ENCODE peak calls at places on chromosome 3, in five cellular contexts. One of them, this sample, is unnamed.

GRCh38 chr3:115659861-115660260 is 36.6 kb downstream of the GAP43 start:
- DNase-seq in upper lobe of right lung: no peak
- DNase-seq in AG10803: no peak
- DNase-seq in amygdala: no peak
- DNase-seq in endothelial cell: no peak
- DNase-seq in this sample: no peak

GRCh38 chr3:5026046-5026362 is 46.8 kb downstream of the BHLHE40 start:
- DNase-seq in upper lobe of right lung: no peak
- DNase-seq in AG10803: no peak
- DNase-seq in amygdala: no peak
- DNase-seq in endothelial cell: no peak
- DNase-seq in this sample: no peak

GRCh38 chr3:186108106-186108940 is 566 bp downstream of the ETV5 start:
- DNase-seq in upper lobe of right lung: peak
- DNase-seq in AG10803: peak
- DNase-seq in amygdala: peak
- DNase-seq in endothelial cell: peak
- DNase-seq in this sample: peak

GRCh38 chr3:190182418-190183043 is 61.8 kb upstream of the P3H2 start:
- DNase-seq in upper lobe of right lung: no peak
- DNase-seq in AG10803: no peak
- DNase-seq in amygdala: no peak
- DNase-seq in endothelial cell: no peak
- DNase-seq in this sample: no peak

GRCh38 chr3:100525753-100526612 is 33.6 kb downstream of the TMEM45A start:
- DNase-seq in upper lobe of right lung: no peak
- DNase-seq in AG10803: peak
- DNase-seq in amygdala: no peak
- DNase-seq in endothelial cell: no peak
- DNase-seq in this sample: no peak

GRCh38 chr3:185823280-185824044 is 1.4 kb downstream of the IGF2BP2 start:
- DNase-seq in upper lobe of right lung: peak
- DNase-seq in AG10803: peak
- DNase-seq in amygdala: no peak
- DNase-seq in endothelial cell: peak
- DNase-seq in this sample: peak

GRCh38 chr3:33637482-33637881 is 80.6 kb downstream of the CLASP2 start:
- DNase-seq in upper lobe of right lung: no peak
- DNase-seq in AG10803: no peak
- DNase-seq in amygdala: no peak
- DNase-seq in endothelial cell: no peak
- DNase-seq in this sample: no peak

GRCh38 chr3:197430961-197431910 is 124.5 kb downstream of the BDH1 start:
- DNase-seq in upper lobe of right lung: peak
- DNase-seq in AG10803: peak
- DNase-seq in amygdala: no peak
- DNase-seq in endothelial cell: no peak
- DNase-seq in this sample: no peak

GRCh38 chr3:184409331-184409926 is 29.6 kb downstream of the CHRD start:
- DNase-seq in upper lobe of right lung: peak
- DNase-seq in AG10803: no peak
- DNase-seq in amygdala: no peak
- DNase-seq in endothelial cell: no peak
- DNase-seq in this sample: no peak

GRCh38 chr3:175200391-175200790 is 341.3 kb downstream of the NAALADL2 start:
- DNase-seq in upper lobe of right lung: no peak
- DNase-seq in AG10803: no peak
- DNase-seq in amygdala: no peak
- DNase-seq in endothelial cell: no peak
- DNase-seq in this sample: no peak

GRCh38 chr3:6743067-6743720 is 117.7 kb upstream of the GRM7 start:
- DNase-seq in upper lobe of right lung: no peak
- DNase-seq in AG10803: no peak
- DNase-seq in amygdala: no peak
- DNase-seq in endothelial cell: no peak
- DNase-seq in this sample: no peak

GRCh38 chr3:42572278-42572677 is 9.5 kb downstream of the SEC22C start:
- DNase-seq in upper lobe of right lung: no peak
- DNase-seq in AG10803: peak
- DNase-seq in amygdala: no peak
- DNase-seq in endothelial cell: peak
- DNase-seq in this sample: peak

GRCh38 chr3:152061296-152061695 is 187.9 kb downstream of the SUCNR1 start:
- DNase-seq in upper lobe of right lung: no peak
- DNase-seq in AG10803: no peak
- DNase-seq in amygdala: no peak
- DNase-seq in endothelial cell: no peak
- DNase-seq in this sample: no peak

GRCh38 chr3:5891721-5892120 is 704.2 kb downstream of the EDEM1 start:
- DNase-seq in upper lobe of right lung: no peak
- DNase-seq in AG10803: no peak
- DNase-seq in amygdala: no peak
- DNase-seq in endothelial cell: no peak
- DNase-seq in this sample: no peak

GRCh38 chr3:50089603-50089945 is 855 bp downstream of the RBM5 start:
- DNase-seq in upper lobe of right lung: no peak
- DNase-seq in AG10803: peak
- DNase-seq in amygdala: peak
- DNase-seq in endothelial cell: no peak
- DNase-seq in this sample: no peak

GRCh38 chr3:186599142-186599784 is 13.6 kb upstream of the AHSG start:
- DNase-seq in upper lobe of right lung: no peak
- DNase-seq in AG10803: no peak
- DNase-seq in amygdala: no peak
- DNase-seq in endothelial cell: no peak
- DNase-seq in this sample: no peak

GRCh38 chr3:104907507-104907906 is 459.2 kb upstream of the ALCAM start:
- DNase-seq in upper lobe of right lung: no peak
- DNase-seq in AG10803: peak
- DNase-seq in amygdala: no peak
- DNase-seq in endothelial cell: no peak
- DNase-seq in this sample: no peak

GRCh38 chr3:123522666-123523412 is 62.0 kb downstream of the HACD2 start:
- DNase-seq in upper lobe of right lung: no peak
- DNase-seq in AG10803: no peak
- DNase-seq in amygdala: peak
- DNase-seq in endothelial cell: no peak
- DNase-seq in this sample: no peak

GRCh38 chr3:123244128-123244527 is 42.4 kb downstream of the SEC22A start:
- DNase-seq in upper lobe of right lung: no peak
- DNase-seq in AG10803: no peak
- DNase-seq in amygdala: peak
- DNase-seq in endothelial cell: no peak
- DNase-seq in this sample: no peak